ENCODE peak calls at places on chromosomes 4 and X, in nine cellular contexts. R, B, F, H, O, I, U, K and S are unnamed samples.

GRCh38 chr4:113483131-113483530 is 278.4 kb downstream of the CAMK2D start:
- DNase-seq in R (no peak), B (no peak), F (no peak), H (no peak), O (no peak), I (no peak), U (no peak), K (no peak), S (no peak)

GRCh38 chr4:177008071-177008835 is 215.5 kb upstream of the VEGFC start:
- DNase-seq in R (no peak), B (no peak), F (no peak), H (no peak), O (no peak), I (no peak), U (no peak), K (no peak), S (no peak)

GRCh38 chrX:93346309-93346708 is 327.1 kb downstream of the NAP1L3 start:
- DNase-seq in R (no peak), B (no peak), F (no peak), H (no peak), O (no peak), I (no peak), U (no peak), K (no peak), S (no peak)

GRCh38 chrX:104195489-104196084 is 29.3 kb downstream of the FAM199X start:
- DNase-seq in R (no peak), B (peak; percentile 13), F (peak; percentile 4), H (no peak), O (peak; percentile 56), I (no peak), U (no peak), K (no peak), S (peak; percentile 35)

GRCh38 chr4:168769416-168769815 is 240.6 kb downstream of the CBR4 start:
- DNase-seq in R (no peak), B (no peak), F (no peak), H (no peak), O (no peak), I (no peak), U (no peak), K (peak; percentile 73), S (no peak)

GRCh38 chr4:135032670-135033069 is 831.1 kb upstream of the PABPC4L start:
- DNase-seq in R (no peak), B (no peak), F (no peak), H (no peak), O (peak; percentile 40), I (no peak), U (no peak), K (no peak), S (no peak)

GRCh38 chr4:6030679-6031078 is 12.4 kb upstream of the C4orf50 start:
- DNase-seq in R (no peak), B (no peak), F (no peak), H (no peak), O (no peak), I (no peak), U (no peak), K (no peak), S (no peak)

GRCh38 chr4:26176621-26177121 is 144.1 kb upstream of the RBPJ start:
- DNase-seq in R (no peak), B (no peak), F (no peak), H (peak; percentile 32), O (no peak), I (no peak), U (no peak), K (no peak), S (no peak)

GRCh38 chr4:110211007-110211769 is 12.8 kb upstream of the ELOVL6 start:
- DNase-seq in R (no peak), B (no peak), F (peak; percentile 28), H (no peak), O (peak; percentile 40), I (no peak), U (no peak), K (no peak), S (peak; percentile 65)

GRCh38 chr4:129193357-129194100 is 97.6 kb downstream of the C4orf33 start:
- DNase-seq in R (no peak), B (no peak), F (no peak), H (no peak), O (no peak), I (no peak), U (no peak), K (no peak), S (no peak)

GRCh38 chr4:156956359-156956758 is 15.2 kb downstream of the PDGFC start:
- DNase-seq in R (no peak), B (no peak), F (no peak), H (no peak), O (no peak), I (no peak), U (no peak), K (no peak), S (no peak)

GRCh38 chrX:68443155-68443868 is 10.0 kb upstream of the OPHN1 start:
- DNase-seq in R (peak; percentile 46), B (no peak), F (no peak), H (no peak), O (no peak), I (no peak), U (no peak), K (no peak), S (no peak)

GRCh38 chr4:1674682-1675081 is 9.4 kb downstream of the FAM53A start:
- DNase-seq in R (no peak), B (no peak), F (no peak), H (no peak), O (no peak), I (no peak), U (no peak), K (no peak), S (no peak)

GRCh38 chr4:8557151-8558076 is 22.8 kb upstream of the GPR78 start:
- DNase-seq in R (no peak), B (no peak), F (no peak), H (no peak), O (no peak), I (no peak), U (no peak), K (no peak), S (no peak)

GRCh38 chrX:132433001-132433400 is 55.8 kb downstream of the MBNL3 start:
- DNase-seq in R (no peak), B (no peak), F (no peak), H (no peak), O (peak; percentile 11), I (no peak), U (no peak), K (no peak), S (no peak)

GRCh38 chrX:16639966-16640365 is 10.0 kb upstream of the S100G start:
- DNase-seq in R (no peak), B (no peak), F (no peak), H (no peak), O (peak; percentile 15), I (no peak), U (no peak), K (no peak), S (no peak)

GRCh38 chr4:123127218-123127617 is 204.8 kb upstream of the NUDT6 start:
- DNase-seq in R (no peak), B (no peak), F (no peak), H (no peak), O (no peak), I (no peak), U (no peak), K (no peak), S (no peak)
- TF ChIP-seq CTCF in R (peak; percentile 62), B (no peak), F (peak; percentile 44), H (peak; percentile 14), O (peak; percentile 29), I (peak; percentile 32), U (no peak), K (peak; percentile 45), S (no peak)

GRCh38 chr4:121822796-121823504 is 733 bp downstream of the CCNA2 start:
- DNase-seq in R (peak; percentile 32), B (no peak), F (peak; percentile 23), H (peak; percentile 35), O (peak; percentile 32), I (no peak), U (peak; percentile 26), K (no peak), S (peak; percentile 50)
- TF ChIP-seq CTCF in R (no peak), B (peak; percentile 20), F (no peak), H (no peak), O (peak; percentile 22), I (no peak), U (no peak), K (no peak), S (peak; percentile 27)

DNA sequence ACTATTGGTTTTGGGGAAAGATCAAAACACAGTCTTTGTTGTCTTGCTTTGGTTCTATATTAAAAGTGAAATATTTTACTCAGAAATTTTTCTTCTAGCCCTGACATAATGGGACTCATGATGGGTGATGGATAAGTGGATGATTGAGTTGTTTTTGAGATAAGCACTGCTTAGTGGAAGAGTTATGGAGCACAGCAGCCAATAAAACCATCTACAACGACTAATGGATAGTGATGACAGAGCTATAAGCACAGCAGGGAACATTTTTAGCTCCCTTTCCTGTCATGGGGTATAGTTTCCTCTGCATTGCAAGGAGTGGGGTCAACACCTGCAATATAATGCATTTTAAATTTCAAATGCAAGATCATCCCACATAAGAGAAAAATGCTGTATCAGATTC is 812.4 kb downstream of the STPG2 start:
- DNase-seq in R (no peak), B (no peak), F (no peak), H (no peak), O (no peak), I (no peak), U (no peak), K (no peak), S (no peak)
- TF ChIP-seq CTCF in R (no peak), B (no peak), F (no peak), H (no peak), O (no peak), I (no peak), U (no peak), K (no peak), S (no peak)

GRCh38 chr4:57499786-57500185 is 389.6 kb upstream of the IGFBP7 start:
- DNase-seq in R (no peak), B (no peak), F (no peak), H (no peak), O (no peak), I (no peak), U (no peak), K (no peak), S (no peak)
- TF ChIP-seq CTCF in R (no peak), B (no peak), F (no peak), H (no peak), O (no peak), I (no peak), U (no peak), K (no peak), S (no peak)

GRCh38 chr4:10552591-10553280 is 95.5 kb upstream of the ZNF518B start:
- DNase-seq in R (no peak), B (no peak), F (no peak), H (no peak), O (no peak), I (no peak), U (no peak), K (no peak), S (no peak)
- TF ChIP-seq CTCF in R (no peak), B (no peak), F (no peak), H (no peak), O (no peak), I (no peak), U (no peak), K (no peak), S (no peak)